ENCODE peak calls at places on chromosomes 4 and X, in nine cellular contexts. One of them, this sample, is unnamed.

GRCh38 chrX:98065151-98065550 is 1181.4 kb downstream of the RPA4 start:
- DNase-seq in upper lobe of left lung: no peak
- DNase-seq in heart left ventricle: no peak
- DNase-seq in IMR-90: no peak
- DNase-seq in ovary: no peak
- DNase-seq in NB4: no peak
- DNase-seq in A549: no peak
- DNase-seq in GM12878: no peak
- DNase-seq in body of pancreas: no peak
- DNase-seq in this sample: no peak

GRCh38 chr4:134636332-134637055 is 434.9 kb upstream of the PABPC4L start:
- DNase-seq in upper lobe of left lung: no peak
- DNase-seq in heart left ventricle: no peak
- DNase-seq in IMR-90: no peak
- DNase-seq in ovary: no peak
- DNase-seq in NB4: no peak
- DNase-seq in A549: no peak
- DNase-seq in GM12878: no peak
- DNase-seq in body of pancreas: no peak
- DNase-seq in this sample: no peak

GRCh38 chr4:23463071-23463470 is 426.8 kb downstream of the PPARGC1A start:
- DNase-seq in upper lobe of left lung: no peak
- DNase-seq in heart left ventricle: no peak
- DNase-seq in IMR-90: no peak
- DNase-seq in ovary: no peak
- DNase-seq in NB4: no peak
- DNase-seq in A549: no peak
- DNase-seq in GM12878: no peak
- DNase-seq in body of pancreas: no peak
- DNase-seq in this sample: no peak

GRCh38 chrX:133005616-133006015 is 47.2 kb upstream of the HS6ST2 start:
- DNase-seq in upper lobe of left lung: no peak
- DNase-seq in heart left ventricle: no peak
- DNase-seq in IMR-90: no peak
- DNase-seq in ovary: no peak
- DNase-seq in NB4: no peak
- DNase-seq in A549: no peak
- DNase-seq in GM12878: no peak
- DNase-seq in body of pancreas: no peak
- DNase-seq in this sample: no peak

GRCh38 chr4:99383833-99384392 is 31.4 kb upstream of the ADH1C start:
- DNase-seq in upper lobe of left lung: no peak
- DNase-seq in heart left ventricle: no peak
- DNase-seq in IMR-90: peak; percentile 97
- DNase-seq in ovary: peak; percentile 60
- DNase-seq in NB4: no peak
- DNase-seq in A549: no peak
- DNase-seq in GM12878: no peak
- DNase-seq in body of pancreas: peak; percentile 48
- DNase-seq in this sample: peak; percentile 17

GRCh38 chrX:141936080-141936479 is 32.4 kb downstream of the MAGEC1 start:
- DNase-seq in upper lobe of left lung: no peak
- DNase-seq in heart left ventricle: no peak
- DNase-seq in IMR-90: no peak
- DNase-seq in ovary: no peak
- DNase-seq in NB4: peak; percentile 1
- DNase-seq in A549: no peak
- DNase-seq in GM12878: no peak
- DNase-seq in body of pancreas: no peak
- DNase-seq in this sample: no peak

GRCh38 chr4:4443821-4444220 is 56.9 kb downstream of the NSG1 start:
- DNase-seq in upper lobe of left lung: no peak
- DNase-seq in heart left ventricle: no peak
- DNase-seq in IMR-90: peak; percentile 65
- DNase-seq in ovary: no peak
- DNase-seq in NB4: no peak
- DNase-seq in A549: no peak
- DNase-seq in GM12878: no peak
- DNase-seq in body of pancreas: no peak
- DNase-seq in this sample: no peak

GRCh38 chr4:153243464-153243863 is 39.2 kb downstream of the TRIM2 start:
- DNase-seq in upper lobe of left lung: no peak
- DNase-seq in heart left ventricle: no peak
- DNase-seq in IMR-90: no peak
- DNase-seq in ovary: no peak
- DNase-seq in NB4: no peak
- DNase-seq in A549: no peak
- DNase-seq in GM12878: no peak
- DNase-seq in body of pancreas: peak; percentile 19
- DNase-seq in this sample: no peak

GRCh38 chrX:19886888-19887531 is 390 bp downstream of the SH3KBP1 start:
- DNase-seq in upper lobe of left lung: no peak
- DNase-seq in heart left ventricle: peak; percentile 35
- DNase-seq in IMR-90: no peak
- DNase-seq in ovary: peak; percentile 62
- DNase-seq in NB4: peak; percentile 53
- DNase-seq in A549: peak; percentile 48
- DNase-seq in GM12878: no peak
- DNase-seq in body of pancreas: peak; percentile 5
- DNase-seq in this sample: no peak

GRCh38 chr4:176902710-176903323 is 110.1 kb upstream of the VEGFC start:
- DNase-seq in upper lobe of left lung: no peak
- DNase-seq in heart left ventricle: no peak
- DNase-seq in IMR-90: peak; percentile 95
- DNase-seq in ovary: no peak
- DNase-seq in NB4: no peak
- DNase-seq in A549: no peak
- DNase-seq in GM12878: peak; percentile 53
- DNase-seq in body of pancreas: no peak
- DNase-seq in this sample: no peak

GRCh38 chrX:154013614-154014360 is 5.9 kb downstream of the IRAK1 start:
- DNase-seq in upper lobe of left lung: no peak
- DNase-seq in heart left ventricle: no peak
- DNase-seq in IMR-90: peak; percentile 10
- DNase-seq in ovary: peak; percentile 62
- DNase-seq in NB4: peak; percentile 61
- DNase-seq in A549: peak; percentile 64
- DNase-seq in GM12878: no peak
- DNase-seq in body of pancreas: no peak
- DNase-seq in this sample: peak; percentile 25

GRCh38 chr4:1205641-1206298 is 33.4 kb upstream of the SPON2 start:
- DNase-seq in upper lobe of left lung: peak; percentile 11
- DNase-seq in heart left ventricle: peak; percentile 31
- DNase-seq in IMR-90: no peak
- DNase-seq in ovary: no peak
- DNase-seq in NB4: no peak
- DNase-seq in A549: no peak
- DNase-seq in GM12878: no peak
- DNase-seq in body of pancreas: peak; percentile 1
- DNase-seq in this sample: peak; percentile 19

GRCh38 chrX:9539611-9540387 is 74.9 kb downstream of the TBL1X start:
- DNase-seq in upper lobe of left lung: no peak
- DNase-seq in heart left ventricle: no peak
- DNase-seq in IMR-90: no peak
- DNase-seq in ovary: no peak
- DNase-seq in NB4: peak; percentile 52
- DNase-seq in A549: no peak
- DNase-seq in GM12878: no peak
- DNase-seq in body of pancreas: no peak
- DNase-seq in this sample: no peak

GRCh38 chr4:7120341-7120740 is 52.5 kb upstream of the GRPEL1 start:
- DNase-seq in upper lobe of left lung: no peak
- DNase-seq in heart left ventricle: no peak
- DNase-seq in IMR-90: peak; percentile 12
- DNase-seq in ovary: no peak
- DNase-seq in NB4: peak; percentile 41
- DNase-seq in A549: peak; percentile 41
- DNase-seq in GM12878: no peak
- DNase-seq in body of pancreas: no peak
- DNase-seq in this sample: no peak

DNA sequence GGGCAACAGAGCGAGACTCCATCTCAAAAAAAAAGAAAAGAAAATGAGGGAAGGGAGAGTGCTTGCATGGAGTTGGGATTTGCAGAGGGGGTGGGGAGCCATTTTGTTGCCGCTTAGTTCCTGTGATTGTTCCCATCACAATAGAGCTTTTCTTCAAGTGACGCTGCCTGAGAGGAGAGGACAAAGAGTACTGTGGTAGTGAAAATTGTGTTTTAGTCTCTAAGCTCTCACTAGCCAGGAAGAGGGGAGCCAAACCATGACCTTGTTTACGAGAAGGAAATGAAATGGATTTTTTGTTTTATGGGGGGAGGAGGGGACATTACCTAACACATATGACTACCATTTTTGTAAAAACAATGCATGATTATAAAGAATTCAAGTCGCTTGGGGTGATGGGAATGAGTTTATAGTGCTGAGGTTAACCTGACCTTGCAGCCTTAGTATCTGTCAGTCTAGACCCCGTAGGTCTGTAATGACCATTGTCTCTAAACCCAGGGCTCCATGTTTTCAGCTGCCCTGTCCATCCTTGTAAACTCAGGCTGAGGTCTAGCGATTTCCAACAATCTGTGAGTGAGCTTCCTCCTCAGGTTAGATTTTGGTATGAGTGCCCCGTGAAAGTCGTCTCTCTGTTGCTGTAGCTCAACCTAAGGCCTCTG is 18.8 kb downstream of the SRD5A3 start:
- DNase-seq in upper lobe of left lung: no peak
- DNase-seq in heart left ventricle: peak; percentile 36
- DNase-seq in IMR-90: no peak
- DNase-seq in ovary: no peak
- DNase-seq in NB4: no peak
- DNase-seq in A549: no peak
- DNase-seq in GM12878: no peak
- DNase-seq in body of pancreas: no peak
- DNase-seq in this sample: no peak
- H3K4me3 ChIP-seq in upper lobe of left lung: no peak overlapping the region
- H3K4me3 ChIP-seq in heart left ventricle: no peak overlapping the region
- H3K4me3 ChIP-seq in IMR-90: no peak overlapping the region
- H3K4me3 ChIP-seq in ovary: no peak overlapping the region
- H3K4me3 ChIP-seq in NB4: no peak overlapping the region
- H3K4me3 ChIP-seq in A549: no peak overlapping the region
- H3K4me3 ChIP-seq in GM12878: no peak overlapping the region
- H3K4me3 ChIP-seq in body of pancreas: no peak overlapping the region
- H3K4me3 ChIP-seq in this sample: no peak overlapping the region

GRCh38 chr4:183136880-183137279 is 37.8 kb downstream of the WWC2 start:
- DNase-seq in upper lobe of left lung: no peak
- DNase-seq in heart left ventricle: no peak
- DNase-seq in IMR-90: peak; percentile 81
- DNase-seq in ovary: no peak
- DNase-seq in NB4: no peak
- DNase-seq in A549: no peak
- DNase-seq in GM12878: no peak
- DNase-seq in body of pancreas: no peak
- DNase-seq in this sample: no peak
- TF ChIP-seq POLR2A in upper lobe of left lung: no peak
- TF ChIP-seq POLR2A in heart left ventricle: no peak
- TF ChIP-seq POLR2A in IMR-90: no peak
- TF ChIP-seq POLR2A in ovary: no peak
- TF ChIP-seq POLR2A in NB4: no peak
- TF ChIP-seq POLR2A in A549: no peak
- TF ChIP-seq POLR2A in GM12878: no peak
- TF ChIP-seq POLR2A in body of pancreas: no peak
- TF ChIP-seq POLR2A in this sample: no peak

GRCh38 chr4:104493071-104493831 is 1.4 kb downstream of the CXXC4 start:
- DNase-seq in upper lobe of left lung: no peak
- DNase-seq in heart left ventricle: no peak
- DNase-seq in IMR-90: no peak
- DNase-seq in ovary: no peak
- DNase-seq in NB4: no peak
- DNase-seq in A549: no peak
- DNase-seq in GM12878: no peak
- DNase-seq in body of pancreas: no peak
- DNase-seq in this sample: no peak

GRCh38 chr4:104491826-104492771 is 2.6 kb downstream of the CXXC4 start:
- DNase-seq in upper lobe of left lung: no peak
- DNase-seq in heart left ventricle: no peak
- DNase-seq in IMR-90: no peak
- DNase-seq in ovary: no peak
- DNase-seq in NB4: no peak
- DNase-seq in A549: peak; percentile 4
- DNase-seq in GM12878: peak; percentile 87
- DNase-seq in body of pancreas: peak; percentile 32
- DNase-seq in this sample: no peak

GRCh38 chr4:104494822-104495559 is at the start of gene CXXC4:
- DNase-seq in upper lobe of left lung: peak; percentile 69
- DNase-seq in heart left ventricle: peak; percentile 80
- DNase-seq in IMR-90: peak; percentile 10
- DNase-seq in ovary: peak; percentile 73
- DNase-seq in NB4: peak; percentile 25
- DNase-seq in A549: peak; percentile 18
- DNase-seq in GM12878: no peak
- DNase-seq in body of pancreas: peak; percentile 88
- DNase-seq in this sample: peak; percentile 46

GRCh38 chr4:104491396-104491821 is 3.3 kb downstream of the CXXC4 start:
- DNase-seq in upper lobe of left lung: peak; percentile 32
- DNase-seq in heart left ventricle: no peak
- DNase-seq in IMR-90: no peak
- DNase-seq in ovary: peak; percentile 57
- DNase-seq in NB4: peak; percentile 54
- DNase-seq in A549: peak; percentile 11
- DNase-seq in GM12878: no peak
- DNase-seq in body of pancreas: no peak
- DNase-seq in this sample: no peak

DNA sequence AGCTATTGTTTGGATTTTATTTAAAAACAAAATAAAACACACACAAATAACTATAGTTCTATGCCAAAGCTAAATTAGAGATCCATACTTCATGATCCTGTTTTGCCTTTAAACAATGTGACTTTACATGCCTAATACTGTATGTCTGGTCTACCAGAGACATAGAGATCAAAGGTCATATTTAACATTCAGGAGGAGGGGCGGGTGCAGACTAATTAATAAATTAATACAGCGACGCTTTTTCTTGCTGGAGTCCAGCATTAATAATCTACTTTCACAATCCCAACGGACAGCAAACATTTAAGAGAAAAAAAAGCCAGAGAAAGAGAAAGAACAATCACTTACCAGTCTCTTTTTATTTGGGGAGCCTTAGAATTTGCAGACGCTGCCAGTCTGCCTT is 533 bp downstream of the CXXC4 start:
- DNase-seq in upper lobe of left lung: no peak
- DNase-seq in heart left ventricle: no peak
- DNase-seq in IMR-90: no peak
- DNase-seq in ovary: no peak
- DNase-seq in NB4: no peak
- DNase-seq in A549: no peak
- DNase-seq in GM12878: no peak
- DNase-seq in body of pancreas: no peak
- DNase-seq in this sample: no peak
- H3K4me3 ChIP-seq in upper lobe of left lung: no peak overlapping the region
- H3K4me3 ChIP-seq in heart left ventricle: peak overlapping the region; percentile 54
- H3K4me3 ChIP-seq in IMR-90: no peak overlapping the region
- H3K4me3 ChIP-seq in ovary: peak overlapping the region; percentile 57
- H3K4me3 ChIP-seq in NB4: no peak overlapping the region
- H3K4me3 ChIP-seq in A549: peak overlapping the region; percentile 57
- H3K4me3 ChIP-seq in GM12878: peak overlapping the region; percentile 84
- H3K4me3 ChIP-seq in body of pancreas: peak overlapping the region; percentile 20
- H3K4me3 ChIP-seq in this sample: no peak overlapping the region

GRCh38 chr4:183504930-183505555 is at the start of gene ING2:
- DNase-seq in upper lobe of left lung: peak; percentile 85
- DNase-seq in heart left ventricle: no peak
- DNase-seq in IMR-90: no peak
- DNase-seq in ovary: peak; percentile 73
- DNase-seq in NB4: no peak
- DNase-seq in A549: peak; percentile 54
- DNase-seq in GM12878: no peak
- DNase-seq in body of pancreas: no peak
- DNase-seq in this sample: no peak
- TF ChIP-seq POLR2A in upper lobe of left lung: peak; percentile 55
- TF ChIP-seq POLR2A in heart left ventricle: no peak
- TF ChIP-seq POLR2A in IMR-90: no peak
- TF ChIP-seq POLR2A in ovary: no peak
- TF ChIP-seq POLR2A in NB4: peak; percentile 17
- TF ChIP-seq POLR2A in A549: no peak
- TF ChIP-seq POLR2A in GM12878: peak; percentile 15
- TF ChIP-seq POLR2A in body of pancreas: no peak
- TF ChIP-seq POLR2A in this sample: no peak

This sample was measured in adrenal gland.